ENCODE peak calls at places on chromosomes 7 and 10, in four cellular contexts. One of them, this sample, is unnamed.

GRCh38 chr10:3104251-3104918 is 37.0 kb downstream of the PFKP start:
- DNase-seq in HepG2: no peak
- DNase-seq in K562: no peak
- DNase-seq in HCT116: no peak
- DNase-seq in this sample: no peak

GRCh38 chr7:105822806-105823205 is 53.6 kb downstream of the ATXN7L1 start:
- DNase-seq in HepG2: no peak
- DNase-seq in K562: no peak
- DNase-seq in HCT116: no peak
- DNase-seq in this sample: no peak

GRCh38 chr10:89296227-89296648 is 5.6 kb upstream of the IFIT2 start:
- DNase-seq in HCT116: no peak
- DNase-seq in K562: no peak
- DNase-seq in HepG2: no peak
- DNase-seq in this sample: no peak

GRCh38 chr7:127822822-127823508 is 171.0 kb downstream of the SND1 start:
- DNase-seq in HCT116: peak
- DNase-seq in HepG2: no peak
- DNase-seq in K562: peak
- DNase-seq in this sample: no peak

GRCh38 chr10:103852189-103852711 is 3.1 kb downstream of the SH3PXD2A start:
- DNase-seq in HepG2: no peak
- DNase-seq in K562: no peak
- DNase-seq in HCT116: no peak
- DNase-seq in this sample: no peak

GRCh38 chr7:28202222-28202621 is 21.6 kb upstream of the JAZF1 start:
- DNase-seq in K562: no peak
- DNase-seq in HepG2: no peak
- DNase-seq in HCT116: no peak
- DNase-seq in this sample: no peak

GRCh38 chr10:92839191-92840085 is 8.9 kb upstream of the EXOC6 start:
- DNase-seq in HCT116: no peak
- DNase-seq in HepG2: peak
- DNase-seq in K562: peak
- DNase-seq in this sample: no peak

GRCh38 chr10:23035569-23035968 is 59.8 kb upstream of the MSRB2 start:
- DNase-seq in HepG2: peak
- DNase-seq in K562: peak
- DNase-seq in HCT116: peak
- DNase-seq in this sample: no peak

GRCh38 chr7:39539816-39540215 is 26.4 kb upstream of the YAE1 start:
- DNase-seq in HepG2: peak
- DNase-seq in HCT116: no peak
- DNase-seq in K562: no peak
- DNase-seq in this sample: no peak

GRCh38 chr7:115009736-115010435 is 88.0 kb downstream of the MDFIC start:
- DNase-seq in HCT116: no peak
- DNase-seq in HepG2: no peak
- DNase-seq in K562: no peak
- DNase-seq in this sample: no peak

GRCh38 chr10:30581779-30582380 is 47.7 kb downstream of the LYZL2 start:
- DNase-seq in HepG2: peak
- DNase-seq in HCT116: peak
- DNase-seq in K562: peak
- DNase-seq in this sample: no peak

GRCh38 chr7:36878288-36878687 is 154.0 kb upstream of the AOAH start:
- DNase-seq in HCT116: no peak
- DNase-seq in HepG2: no peak
- DNase-seq in K562: no peak
- DNase-seq in this sample: no peak

GRCh38 chr7:108347616-108348015 is 108.6 kb downstream of the NRCAM start:
- DNase-seq in K562: no peak
- DNase-seq in HepG2: peak
- DNase-seq in HCT116: no peak
- DNase-seq in this sample: no peak

GRCh38 chr10:116809528-116810500 is 39.5 kb upstream of the ENO4 start:
- DNase-seq in HCT116: peak
- DNase-seq in HepG2: peak
- DNase-seq in K562: peak
- DNase-seq in this sample: no peak

GRCh38 chr7:157471259-157472125 is 134.7 kb downstream of the DNAJB6 start:
- DNase-seq in HepG2: no peak
- DNase-seq in HCT116: no peak
- DNase-seq in K562: no peak
- DNase-seq in this sample: no peak

GRCh38 chr10:30857803-30858202 is 173.9 kb downstream of the ZNF438 start:
- DNase-seq in K562: no peak
- DNase-seq in HepG2: no peak
- DNase-seq in HCT116: no peak
- DNase-seq in this sample: no peak

GRCh38 chr7:15555385-15555859 is 6.4 kb downstream of the AGMO start:
- DNase-seq in HepG2: peak
- DNase-seq in HCT116: no peak
- DNase-seq in K562: no peak
- DNase-seq in this sample: no peak

GRCh38 chr7:23864984-23865383 is 155.0 kb downstream of the STK31 start:
- DNase-seq in HCT116: no peak
- DNase-seq in K562: no peak
- DNase-seq in HepG2: no peak
- DNase-seq in this sample: peak

GRCh38 chr10:114720685-114721278 is 62.7 kb upstream of the ABLIM1 start:
- DNase-seq in HepG2: no peak
- DNase-seq in HCT116: no peak
- DNase-seq in K562: no peak
- DNase-seq in this sample: no peak

GRCh38 chr10:80196270-80196949 is 8.9 kb downstream of the ANXA11 start:
- DNase-seq in K562: no peak
- DNase-seq in HCT116: peak
- DNase-seq in HepG2: peak
- DNase-seq in this sample: no peak

GRCh38 chr7:26675143-26675887 is 189.1 kb downstream of the SKAP2 start:
- DNase-seq in HCT116: no peak
- DNase-seq in K562: no peak
- DNase-seq in HepG2: no peak
- DNase-seq in this sample: no peak

GRCh38 chr10:44046605-44047004 is 338.3 kb downstream of the CXCL12 start:
- DNase-seq in HepG2: no peak
- DNase-seq in HCT116: no peak
- DNase-seq in K562: no peak
- DNase-seq in this sample: no peak

GRCh38 chr10:71255817-71256660 is 43.7 kb downstream of the UNC5B start:
- DNase-seq in HCT116: peak
- DNase-seq in HepG2: no peak
- DNase-seq in K562: no peak
- DNase-seq in this sample: no peak

GRCh38 chr7:43108255-43109011 is 4.0 kb upstream of the HECW1 start:
- DNase-seq in HCT116: peak
- DNase-seq in HepG2: peak
- DNase-seq in K562: peak
- DNase-seq in this sample: peak

GRCh38 chr7:77415474-77415821 is 701 bp downstream of the GSAP start:
- DNase-seq in K562: no peak
- DNase-seq in HCT116: no peak
- DNase-seq in HepG2: no peak
- DNase-seq in this sample: no peak

GRCh38 chr7:148332787-148333186 is 257.8 kb upstream of the C7orf33 start:
- DNase-seq in K562: no peak
- DNase-seq in HepG2: no peak
- DNase-seq in HCT116: no peak
- DNase-seq in this sample: no peak

GRCh38 chr10:34994565-34995142 is 95.5 kb downstream of the CUL2 start:
- DNase-seq in HCT116: peak
- DNase-seq in K562: peak
- DNase-seq in HepG2: peak
- DNase-seq in this sample: no peak

GRCh38 chr10:46001187-46001756 is 29.0 kb downstream of the TIMM23 start:
- DNase-seq in K562: peak
- DNase-seq in HepG2: no peak
- DNase-seq in HCT116: no peak
- DNase-seq in this sample: no peak

GRCh38 chr10:64840341-64840740 is 1319.1 kb downstream of the REEP3 start:
- DNase-seq in K562: no peak
- DNase-seq in HepG2: no peak
- DNase-seq in HCT116: no peak
- DNase-seq in this sample: no peak

GRCh38 chr7:102295346-102296178 is 8.9 kb downstream of the SH2B2 start:
- DNase-seq in K562: no peak
- DNase-seq in HCT116: no peak
- DNase-seq in HepG2: no peak
- DNase-seq in this sample: no peak

GRCh38 chr7:99031496-99031895 is 112.4 kb downstream of the SMURF1 start:
- DNase-seq in K562: no peak
- DNase-seq in HCT116: no peak
- DNase-seq in HepG2: no peak
- DNase-seq in this sample: no peak

GRCh38 chr7:43431020-43431595 is 151.8 kb upstream of the STK17A start:
- DNase-seq in HepG2: no peak
- DNase-seq in HCT116: no peak
- DNase-seq in K562: no peak
- DNase-seq in this sample: no peak

GRCh38 chr7:50411333-50412028 is 38.7 kb downstream of the FIGNL1 start:
- DNase-seq in HCT116: no peak
- DNase-seq in HepG2: no peak
- DNase-seq in K562: no peak
- DNase-seq in this sample: no peak

GRCh38 chr7:50406935-50407334 is 43.2 kb downstream of the FIGNL1 start:
- DNase-seq in HepG2: no peak
- DNase-seq in K562: no peak
- DNase-seq in HCT116: no peak
- DNase-seq in this sample: no peak

GRCh38 chr7:50405246-50405645 is 44.9 kb downstream of the FIGNL1 start:
- DNase-seq in HepG2: no peak
- DNase-seq in HCT116: no peak
- DNase-seq in K562: no peak
- DNase-seq in this sample: no peak

GRCh38 chr7:50412958-50413357 is 37.2 kb downstream of the FIGNL1 start:
- DNase-seq in HCT116: no peak
- DNase-seq in HepG2: no peak
- DNase-seq in K562: no peak
- DNase-seq in this sample: no peak

DNA sequence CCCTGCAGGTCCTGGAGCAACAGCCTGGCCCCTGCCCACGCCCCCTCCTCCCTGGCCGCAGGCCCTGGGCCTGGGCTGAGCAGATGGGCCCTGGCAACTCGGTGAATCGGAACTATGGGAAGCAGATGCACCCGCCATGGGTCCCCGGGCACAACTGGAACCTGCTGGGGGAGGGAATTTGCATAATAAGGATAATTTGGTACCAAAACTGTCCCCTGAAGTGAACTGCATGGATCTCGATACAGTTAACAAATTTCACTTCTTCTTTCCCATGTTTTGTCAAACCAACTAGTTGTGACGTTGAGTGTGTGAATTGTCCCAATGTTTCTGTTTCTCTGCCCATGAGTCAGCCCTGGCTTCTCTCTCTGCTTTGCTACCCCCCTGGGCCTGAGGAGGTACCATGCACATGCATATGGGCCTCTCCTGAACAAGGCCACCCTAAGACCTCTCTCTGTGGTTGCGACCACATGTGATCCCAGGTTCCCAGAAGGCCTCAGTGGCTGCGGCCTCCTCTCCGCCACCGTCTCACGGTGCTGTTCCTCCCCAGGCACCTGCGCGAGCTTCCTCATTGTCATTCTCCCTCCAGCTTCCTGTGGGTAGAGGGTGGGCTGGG is 40.2 kb downstream of the FIGNL1 start:
- DNase-seq in K562: no peak
- DNase-seq in HCT116: no peak
- DNase-seq in HepG2: no peak
- DNase-seq in this sample: no peak
- TF ChIP-seq TCF7L2 in K562: no peak
- TF ChIP-seq TCF7L2 in HCT116: no peak
- TF ChIP-seq TCF7L2 in HepG2: no peak
- TF ChIP-seq TCF7L2 in this sample: no peak

GRCh38 chr7:50677279-50677996 is 105.3 kb downstream of the GRB10 start:
- DNase-seq in K562: no peak
- DNase-seq in HCT116: no peak
- DNase-seq in HepG2: peak
- DNase-seq in this sample: no peak
- TF ChIP-seq POLR2AphosphoS5 in K562: no peak
- TF ChIP-seq POLR2AphosphoS5 in HCT116: no peak
- TF ChIP-seq POLR2AphosphoS5 in HepG2: no peak
- TF ChIP-seq POLR2AphosphoS5 in this sample: no peak

GRCh38 chr10:129915526-129916378 is 48.3 kb downstream of the EBF3 start:
- DNase-seq in HepG2: no peak
- DNase-seq in K562: no peak
- DNase-seq in HCT116: no peak
- DNase-seq in this sample: no peak

GRCh38 chr10:129917936-129918335 is 46.1 kb downstream of the EBF3 start:
- DNase-seq in K562: no peak
- DNase-seq in HepG2: no peak
- DNase-seq in HCT116: no peak
- DNase-seq in this sample: no peak

GRCh38 chr10:129914960-129915359 is 49.1 kb downstream of the EBF3 start:
- DNase-seq in HepG2: no peak
- DNase-seq in K562: no peak
- DNase-seq in HCT116: no peak
- DNase-seq in this sample: no peak

GRCh38 chr10:129918401-129918800 is 45.7 kb downstream of the EBF3 start:
- DNase-seq in K562: no peak
- DNase-seq in HCT116: no peak
- DNase-seq in HepG2: no peak
- DNase-seq in this sample: no peak

GRCh38 chr10:129916506-129916995 is 47.5 kb downstream of the EBF3 start:
- DNase-seq in HCT116: no peak
- DNase-seq in HepG2: no peak
- DNase-seq in K562: no peak
- DNase-seq in this sample: no peak
- TF ChIP-seq TCF7L2 in HCT116: no peak
- TF ChIP-seq TCF7L2 in HepG2: no peak
- TF ChIP-seq TCF7L2 in K562: no peak
- TF ChIP-seq TCF7L2 in this sample: no peak

DNA sequence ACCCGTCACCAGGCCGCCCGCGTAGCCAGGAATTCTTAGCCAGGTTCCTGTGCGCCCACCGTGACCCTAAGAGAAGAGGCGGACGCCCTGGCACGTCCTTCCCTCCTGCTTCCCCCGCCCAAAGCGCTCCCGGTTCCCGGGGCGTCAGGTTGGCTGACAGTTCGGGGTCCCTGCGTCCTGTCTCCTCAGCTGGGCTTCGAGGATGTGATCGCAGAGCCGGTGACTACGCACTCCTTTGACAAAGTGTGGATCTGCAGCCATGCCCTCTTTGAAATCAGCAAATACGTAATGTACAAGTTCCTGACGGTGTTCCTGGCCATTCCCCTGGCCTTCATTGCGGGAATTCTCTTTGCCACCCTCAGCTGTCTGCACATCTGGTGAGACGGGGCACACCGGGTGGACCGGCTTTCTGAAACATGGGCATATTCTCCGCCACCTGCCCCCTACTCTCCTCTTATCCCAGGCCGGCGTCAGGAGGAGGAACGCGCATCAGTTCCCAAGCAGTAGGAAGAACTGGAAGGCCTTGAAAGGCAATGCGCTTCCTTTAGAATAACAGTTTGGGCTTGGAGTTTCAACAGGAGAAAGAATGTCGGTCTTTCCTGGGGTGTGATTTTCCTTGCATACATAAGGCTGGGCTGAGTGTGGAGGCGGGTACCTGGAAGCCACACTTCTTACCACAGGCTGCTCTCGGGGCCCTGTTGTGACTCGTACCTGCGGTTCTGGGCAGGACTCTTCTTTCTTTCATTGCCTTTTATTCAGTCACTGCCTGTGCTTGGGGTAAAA is 724 bp downstream of the CAV2 start:
- DNase-seq in K562: no peak
- DNase-seq in HCT116: no peak
- DNase-seq in HepG2: no peak
- DNase-seq in this sample: no peak
- TF ChIP-seq POLR2AphosphoS5 in K562: no peak
- TF ChIP-seq POLR2AphosphoS5 in HCT116: no peak
- TF ChIP-seq POLR2AphosphoS5 in HepG2: no peak
- TF ChIP-seq POLR2AphosphoS5 in this sample: no peak